ENCODE peak calls at places on chromosomes 1 and 21, in six cellular contexts. O is PC-3, X is bronchial epithelial cell, C is fibroblast of the aortic adventitia, G is esophagus muscularis mucosa, V is fibroblast of pulmonary artery. Z is an unnamed sample.

GRCh38 chr1:12621346-12622320 is 3.6 kb upstream of the DHRS3 start:
- DNase-seq in O (no peak), X (no peak), C (peak), G (no peak), V (no peak), Z (peak)

GRCh38 chr1:35845766-35846165 is 37.2 kb upstream of the AGO1 start:
- DNase-seq in O (no peak), X (no peak), C (peak), G (no peak), V (no peak), Z (no peak)

GRCh38 chr21:45952974-45953373 is 28.6 kb upstream of the COL6A1 start:
- DNase-seq in O (no peak), X (no peak), C (no peak), G (no peak), V (no peak), Z (no peak)

GRCh38 chr1:230068952-230069684 is 2.1 kb downstream of the GALNT2 start:
- DNase-seq in O (peak), X (no peak), C (no peak), G (no peak), V (no peak), Z (no peak)

GRCh38 chr1:2451744-2452582 is 24.1 kb upstream of the PLCH2 start:
- DNase-seq in O (peak), X (peak), C (peak), G (no peak), V (peak), Z (no peak)

GRCh38 chr1:40822890-40823289 is 39.3 kb downstream of the CITED4 start:
- DNase-seq in O (no peak), X (no peak), C (no peak), G (no peak), V (no peak), Z (no peak)

GRCh38 chr1:60903591-60903990 is 178.8 kb upstream of the NFIA start:
- DNase-seq in O (no peak), X (no peak), C (peak), G (no peak), V (peak), Z (no peak)

GRCh38 chr1:200314085-200314750 is 95.6 kb downstream of the ZNF281 start:
- DNase-seq in O (peak), X (peak), C (peak), G (no peak), V (peak), Z (no peak)

GRCh38 chr1:58909162-58909560 is 125.3 kb upstream of the JUN start:
- DNase-seq in O (peak), X (peak), C (peak), G (no peak), V (peak), Z (no peak)

GRCh38 chr21:38848187-38848609 is 42.5 kb downstream of the ETS2 start:
- DNase-seq in O (no peak), X (no peak), C (peak), G (peak), V (peak), Z (no peak)

GRCh38 chr1:101291562-101292035 is 54.8 kb downstream of the S1PR1 start:
- DNase-seq in O (peak), X (peak), C (peak), G (no peak), V (peak), Z (peak)

GRCh38 chr1:226364129-226364899 is 43.6 kb downstream of the PARP1 start:
- DNase-seq in O (no peak), X (no peak), C (no peak), G (no peak), V (peak), Z (no peak)

GRCh38 chr1:22057861-22058260 is 5.4 kb downstream of the CDC42 start:
- DNase-seq in O (no peak), X (no peak), C (no peak), G (no peak), V (no peak), Z (no peak)
- H3K4me3 ChIP-seq in O (no peak), X (no peak), C (no peak), G (no peak), V (no peak), Z (no peak)

GRCh38 chr1:169107673-169108160 is 1.2 kb downstream of the ATP1B1 start:
- DNase-seq in O (peak), X (peak), C (peak), G (no peak), V (peak), Z (no peak)
- H3K4me3 ChIP-seq in O (peak), X (peak), C (peak), G (peak), V (peak), Z (peak)

GRCh38 chr1:198087831-198088230 is 69.0 kb upstream of the NEK7 start:
- DNase-seq in O (no peak), X (no peak), C (no peak), G (no peak), V (no peak), Z (no peak)

GRCh38 chr1:198086051-198086745 is 70.6 kb upstream of the NEK7 start:
- DNase-seq in O (no peak), X (no peak), C (no peak), G (no peak), V (no peak), Z (no peak)

GRCh38 chr1:198083549-198083948 is 73.2 kb upstream of the NEK7 start:
- DNase-seq in O (no peak), X (no peak), C (no peak), G (no peak), V (no peak), Z (no peak)

GRCh38 chr1:198084509-198084908 is 72.3 kb upstream of the NEK7 start:
- DNase-seq in O (no peak), X (no peak), C (no peak), G (no peak), V (no peak), Z (no peak)

GRCh38 chr1:198088360-198089071 is 68.3 kb upstream of the NEK7 start:
- DNase-seq in O (peak), X (peak), C (peak), G (no peak), V (peak), Z (no peak)
- H3K4me3 ChIP-seq in O (no peak), X (no peak), C (peak), G (no peak), V (peak), Z (no peak)

GRCh38 chr1:206754011-206754410 is 16.6 kb upstream of the IL19 start:
- DNase-seq in O (no peak), X (no peak), C (peak), G (no peak), V (peak), Z (no peak)

GRCh38 chr1:206760590-206760989 is 10.0 kb upstream of the IL19 start:
- DNase-seq in O (no peak), X (no peak), C (no peak), G (no peak), V (no peak), Z (no peak)

GRCh38 chr1:206753141-206753540 is 17.4 kb upstream of the IL19 start:
- DNase-seq in O (peak), X (peak), C (peak), G (no peak), V (no peak), Z (no peak)

GRCh38 chr1:206761369-206761768 is 9.2 kb upstream of the IL19 start:
- DNase-seq in O (no peak), X (no peak), C (peak), G (no peak), V (peak), Z (no peak)

DNA sequence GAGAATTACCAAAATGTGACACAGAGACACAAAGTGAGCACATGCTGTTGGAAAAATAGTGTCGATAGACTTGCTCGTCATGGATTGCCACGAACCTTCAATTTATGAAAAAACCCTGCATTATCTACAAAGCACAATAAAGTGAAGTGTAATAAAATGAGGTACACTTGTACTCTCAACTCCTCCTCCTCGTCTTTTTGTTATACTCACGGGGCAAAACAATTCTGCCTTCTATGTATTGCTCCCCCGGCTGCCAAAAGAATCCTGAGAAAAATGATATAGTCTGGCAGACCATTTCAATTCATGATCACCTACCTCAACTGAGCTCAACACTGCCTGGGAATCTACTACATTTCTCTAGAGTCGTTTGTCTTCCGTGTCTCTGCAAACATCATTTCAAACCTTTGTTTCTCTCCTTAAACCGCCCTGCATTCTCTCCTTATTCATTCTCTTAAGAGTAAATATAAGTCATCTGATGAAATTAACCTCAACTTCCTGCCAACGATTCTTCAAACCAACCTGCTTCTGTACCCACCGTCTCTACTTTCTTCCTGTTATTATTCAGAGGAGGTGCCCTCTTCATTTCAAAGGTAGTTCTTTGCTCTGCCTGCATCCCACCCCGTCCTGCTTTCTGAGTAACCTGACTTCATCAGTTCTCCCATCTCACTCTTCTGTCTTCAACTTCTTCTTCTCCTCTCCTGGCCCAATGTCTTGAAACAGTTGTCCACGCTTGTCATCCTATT is 12.9 kb upstream of the IL19 start:
- DNase-seq in O (peak), X (peak), C (no peak), G (no peak), V (no peak), Z (no peak)
- H3K4me3 ChIP-seq in O (no peak), X (no peak), C (no peak), G (no peak), V (no peak), Z (no peak)

GRCh38 chr1:94961582-94961981 is 34.7 kb upstream of the CNN3 start:
- DNase-seq in O (no peak), X (no peak), C (no peak), G (no peak), V (no peak), Z (no peak)

GRCh38 chr1:94961994-94962744 is 35.3 kb upstream of the CNN3 start:
- DNase-seq in O (no peak), X (no peak), C (no peak), G (no peak), V (no peak), Z (no peak)

GRCh38 chr1:94966033-94966432 is 39.1 kb upstream of the CNN3 start:
- DNase-seq in O (no peak), X (no peak), C (no peak), G (no peak), V (no peak), Z (no peak)

GRCh38 chr1:94963864-94964263 is 37.0 kb upstream of the CNN3 start:
- DNase-seq in O (no peak), X (no peak), C (no peak), G (no peak), V (no peak), Z (no peak)

GRCh38 chr1:94962745-94963265 is 35.9 kb upstream of the CNN3 start:
- DNase-seq in O (peak), X (no peak), C (peak), G (no peak), V (peak), Z (no peak)
- H3K4me3 ChIP-seq in O (peak), X (peak), C (peak), G (peak), V (peak), Z (no peak)

GRCh38 chr1:169586067-169586394 is 250 bp downstream of the F5 start:
- DNase-seq in O (no peak), X (no peak), C (no peak), G (no peak), V (no peak), Z (no peak)
- H3K4me3 ChIP-seq in O (peak), X (no peak), C (no peak), G (no peak), V (no peak), Z (no peak)

GRCh38 chr1:99675292-99675691 is 29.4 kb downstream of the PALMD start:
- DNase-seq in O (no peak), X (no peak), C (no peak), G (no peak), V (no peak), Z (no peak)

GRCh38 chr1:99673285-99673684 is 27.4 kb downstream of the PALMD start:
- DNase-seq in O (no peak), X (no peak), C (no peak), G (no peak), V (no peak), Z (no peak)

GRCh38 chr1:99672500-99673213 is 26.7 kb downstream of the PALMD start:
- DNase-seq in O (no peak), X (no peak), C (no peak), G (no peak), V (peak), Z (peak)

GRCh38 chr1:99674665-99675064 is 28.8 kb downstream of the PALMD start:
- DNase-seq in O (peak), X (peak), C (peak), G (no peak), V (no peak), Z (no peak)

DNA sequence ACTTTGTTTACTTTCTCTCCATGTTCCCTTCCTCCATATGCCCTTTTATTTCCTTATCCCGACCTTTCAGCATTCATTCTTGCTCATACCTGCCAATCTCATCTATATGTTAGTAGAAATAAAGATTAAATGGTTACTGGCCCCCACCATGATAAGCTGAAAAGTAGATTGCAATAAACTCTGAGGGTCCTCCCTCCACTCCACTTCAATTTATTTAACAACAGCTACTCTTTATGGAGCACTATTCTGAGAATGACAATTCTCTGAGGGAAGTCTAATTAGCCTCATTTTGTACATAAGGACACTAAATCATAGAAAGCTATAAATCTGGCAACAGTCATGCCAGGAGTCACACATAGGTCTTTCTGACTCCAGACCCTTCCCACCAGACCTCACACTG is 28.2 kb downstream of the PALMD start:
- DNase-seq in O (no peak), X (no peak), C (no peak), G (no peak), V (no peak), Z (no peak)
- H3K4me3 ChIP-seq in O (no peak), X (no peak), C (no peak), G (no peak), V (no peak), Z (no peak)

DNA sequence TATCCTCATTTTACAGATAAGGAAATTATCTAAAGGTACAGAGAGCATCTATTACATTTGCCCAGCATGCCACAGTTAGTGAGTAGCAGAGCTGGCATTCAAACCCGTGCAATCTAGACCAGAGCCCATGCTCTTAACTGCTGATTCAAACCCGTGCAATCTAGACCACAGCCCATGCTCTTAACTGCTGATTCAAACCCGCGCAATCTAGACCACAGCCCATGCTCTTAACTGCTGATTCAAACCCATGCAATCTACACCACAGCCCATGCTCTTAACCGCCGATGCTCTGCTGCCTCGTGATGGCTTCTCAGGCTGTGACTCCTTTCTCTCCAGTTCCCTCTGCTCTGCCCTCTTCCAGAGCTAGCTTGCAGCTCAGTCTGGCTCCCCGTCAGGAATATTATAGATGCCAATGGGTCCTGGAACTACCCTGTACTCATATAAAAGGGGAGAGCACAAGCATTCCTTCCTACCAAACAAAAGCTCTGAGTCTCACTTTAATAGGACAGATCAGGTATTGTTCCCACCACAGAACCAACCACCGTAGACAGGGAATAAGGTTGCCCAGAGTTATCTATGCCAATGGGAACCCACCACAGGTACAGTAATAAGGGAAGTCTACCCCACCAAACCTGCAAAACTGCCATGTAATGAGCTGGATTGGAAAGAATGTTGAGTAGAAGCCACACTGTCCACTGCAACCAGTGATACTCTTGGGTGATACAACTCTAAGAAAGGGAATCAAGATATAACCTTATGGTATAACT is 78.4 kb downstream of the SMYD3 start:
- DNase-seq in O (peak), X (peak), C (peak), G (no peak), V (peak), Z (no peak)
- H3K4me3 ChIP-seq in O (peak), X (no peak), C (no peak), G (no peak), V (no peak), Z (no peak)

Z was measured in retinal pigment epithelial cell.